ENCODE peak calls at places on chromosome 17, in seven cellular contexts. R is HEK293T; M is EL; H is stimulated activated CD4-positive, alpha-beta T cell treated with anti-CD3 and anti-CD28 coated beads, Interleukin-12 subunit alpha, Interleukin-12 subunit beta, amount 100 ng/mL, for 48 hours; X is HuH-7; U is activated CD4-positive, alpha-beta T cell treated with anti-CD3 and anti-CD28 coated beads, Interleukin-2, amount 50 U/mL, for 48 hours; E is Caki2. S is an unnamed sample.
A peak's percentile ranks its signal among the peaks of the same experiment; 100 is the strongest.

GRCh38 chr17:2388705-2389099 is 12.2 kb downstream of the MNT start:
- DNase-seq in R (no peak), M (no peak), H (no peak), X (no peak), U (no peak), E (no peak), S (no peak)

GRCh38 chr17:40497704-40498103 is 3.7 kb downstream of the TNS4 start:
- DNase-seq in R (no peak), M (peak; percentile 70), H (no peak), X (no peak), U (no peak), E (no peak), S (no peak)

GRCh38 chr17:37693328-37693727 is 50.1 kb upstream of the DDX52 start:
- DNase-seq in R (no peak), M (no peak), H (no peak), X (no peak), U (no peak), E (peak; percentile 67), S (no peak)

GRCh38 chr17:61656721-61657217 is 65.8 kb upstream of the NACA2 start:
- DNase-seq in R (no peak), M (no peak), H (no peak), X (no peak), U (no peak), E (no peak), S (no peak)

GRCh38 chr17:77322534-77323412 is 182.0 kb downstream of the SEC14L1 start:
- DNase-seq in R (peak; percentile 45), M (peak; percentile 99), H (no peak), X (peak; percentile 64), U (no peak), E (peak; percentile 99), S (no peak)

GRCh38 chr17:29241015-29241963 is 5.4 kb upstream of the CRYBA1 start:
- DNase-seq in R (no peak), M (peak; percentile 98), H (no peak), X (no peak), U (no peak), E (peak; percentile 79), S (no peak)

GRCh38 chr17:67443931-67444597 is 67.0 kb downstream of the PITPNC1 start:
- DNase-seq in R (no peak), M (no peak), H (no peak), X (no peak), U (no peak), E (no peak), S (no peak)

GRCh38 chr17:9240659-9241370 is 219.5 kb downstream of the NTN1 start:
- DNase-seq in R (peak; percentile 69), M (peak; percentile 29), H (no peak), X (peak; percentile 50), U (no peak), E (peak; percentile 23), S (no peak)

GRCh38 chr17:30379303-30380105 is 777 bp downstream of the CPD start:
- DNase-seq in R (peak; percentile 9), M (peak; percentile 21), H (no peak), X (peak; percentile 28), U (peak; percentile 35), E (no peak), S (peak; percentile 24)

GRCh38 chr17:45129426-45129939 is 2.8 kb downstream of the PLCD3 start:
- DNase-seq in R (no peak), M (no peak), H (no peak), X (no peak), U (no peak), E (peak; percentile 77), S (no peak)

GRCh38 chr17:74729866-74730265 is 7.2 kb upstream of the RAB37 start:
- DNase-seq in R (no peak), M (no peak), H (no peak), X (no peak), U (no peak), E (no peak), S (no peak)

GRCh38 chr17:19486351-19487008 is 47.2 kb upstream of the SLC47A1 start:
- DNase-seq in R (no peak), M (no peak), H (no peak), X (no peak), U (no peak), E (no peak), S (no peak)

GRCh38 chr17:4161560-4162221 is 18.7 kb downstream of the CYB5D2 start:
- DNase-seq in R (no peak), M (no peak), H (no peak), X (no peak), U (no peak), E (no peak), S (no peak)

GRCh38 chr17:27919120-27919519 is 26.0 kb upstream of the LYRM9 start:
- DNase-seq in R (no peak), M (peak; percentile 6), H (no peak), X (no peak), U (no peak), E (no peak), S (no peak)

GRCh38 chr17:19000531-19001011 is 4.0 kb downstream of the FAM83G start:
- DNase-seq in R (no peak), M (peak; percentile 70), H (no peak), X (no peak), U (no peak), E (no peak), S (no peak)

GRCh38 chr17:29384901-29385300 is 5.3 kb upstream of the TAOK1 start:
- DNase-seq in R (no peak), M (no peak), H (no peak), X (no peak), U (no peak), E (peak; percentile 18), S (no peak)

GRCh38 chr17:60361889-60362288 is 30.0 kb downstream of the USP32 start:
- DNase-seq in R (no peak), M (no peak), H (no peak), X (no peak), U (no peak), E (no peak), S (no peak)

GRCh38 chr17:30344283-30345088 is 10.6 kb upstream of the TMIGD1 start:
- DNase-seq in R (no peak), M (no peak), H (no peak), X (peak; percentile 67), U (no peak), E (peak; percentile 89), S (no peak)

S was measured in stimulated activated naive CD4-positive, alpha-beta T cell treated with Interleukin-2 at 50 U/mL for 16 hours.